ENCODE peak calls at places on chromosomes 5 and 9, in four cellular contexts. One of them, this sample, is unnamed.

GRCh38 chr9:21570643-21571275 is 88.6 kb upstream of the IFNE start:
- DNase-seq in SK-N-SH: no peak
- DNase-seq in HepG2: no peak
- DNase-seq in K562: no peak
- DNase-seq in this sample: no peak

GRCh38 chr5:135242021-135242480 is 157.0 kb downstream of the MACROH2A1 start:
- DNase-seq in K562: no peak
- DNase-seq in HepG2: no peak
- DNase-seq in SK-N-SH: no peak
- DNase-seq in this sample: no peak

GRCh38 chr9:112971415-112971814 is 40.6 kb downstream of the ZNF883 start:
- DNase-seq in SK-N-SH: peak; percentile 35
- DNase-seq in K562: no peak
- DNase-seq in HepG2: peak; percentile 5
- DNase-seq in this sample: peak; percentile 29

GRCh38 chr9:115548826-115549225 is 430.9 kb upstream of the TNC start:
- DNase-seq in SK-N-SH: no peak
- DNase-seq in HepG2: no peak
- DNase-seq in K562: no peak
- DNase-seq in this sample: no peak

GRCh38 chr5:171477101-171477500 is 57.7 kb downstream of the FGF18 start:
- DNase-seq in SK-N-SH: no peak
- DNase-seq in K562: peak; percentile 50
- DNase-seq in HepG2: no peak
- DNase-seq in this sample: no peak

GRCh38 chr9:96080364-96080763 is 204.9 kb downstream of the ERCC6L2 start:
- DNase-seq in HepG2: no peak
- DNase-seq in SK-N-SH: no peak
- DNase-seq in K562: no peak
- DNase-seq in this sample: peak; percentile 65

GRCh38 chr9:84667571-84668203 is 1.8 kb upstream of the NTRK2 start:
- DNase-seq in K562: no peak
- DNase-seq in SK-N-SH: peak; percentile 59
- DNase-seq in HepG2: no peak
- DNase-seq in this sample: no peak

GRCh38 chr5:91189480-91190332 is 193.4 kb downstream of the ARRDC3 start:
- DNase-seq in K562: no peak
- DNase-seq in HepG2: peak; percentile 3
- DNase-seq in SK-N-SH: no peak
- DNase-seq in this sample: peak; percentile 28

GRCh38 chr5:72507360-72508238 is at the start of gene ZNF366:
- DNase-seq in K562: no peak
- DNase-seq in SK-N-SH: no peak
- DNase-seq in HepG2: no peak
- DNase-seq in this sample: no peak

GRCh38 chr5:72511371-72512178 is 4.4 kb upstream of the ZNF366 start:
- DNase-seq in K562: no peak
- DNase-seq in HepG2: no peak
- DNase-seq in SK-N-SH: no peak
- DNase-seq in this sample: no peak

GRCh38 chr5:72510610-72511121 is 3.5 kb upstream of the ZNF366 start:
- DNase-seq in HepG2: no peak
- DNase-seq in K562: no peak
- DNase-seq in SK-N-SH: no peak
- DNase-seq in this sample: no peak

GRCh38 chr5:72508241-72509170 is 1.3 kb upstream of the ZNF366 start:
- DNase-seq in SK-N-SH: no peak
- DNase-seq in HepG2: no peak
- DNase-seq in K562: no peak
- DNase-seq in this sample: no peak

GRCh38 chr5:72509401-72509800 is 2.2 kb upstream of the ZNF366 start:
- DNase-seq in K562: no peak
- DNase-seq in SK-N-SH: no peak
- DNase-seq in HepG2: no peak
- DNase-seq in this sample: no peak
- TF ChIP-seq ELF1 in K562: no peak
- TF ChIP-seq ELF1 in SK-N-SH: no peak
- TF ChIP-seq ELF1 in HepG2: no peak
- TF ChIP-seq ELF1 in this sample: no peak

GRCh38 chr9:120394058-120394669 is 185.8 kb downstream of the CDK5RAP2 start:
- DNase-seq in HepG2: peak; percentile 27
- DNase-seq in SK-N-SH: no peak
- DNase-seq in K562: no peak
- DNase-seq in this sample: no peak

GRCh38 chr9:120392245-120392644 is 187.7 kb downstream of the CDK5RAP2 start:
- DNase-seq in HepG2: no peak
- DNase-seq in SK-N-SH: no peak
- DNase-seq in K562: no peak
- DNase-seq in this sample: no peak

GRCh38 chr9:120393386-120394057 is 186.4 kb downstream of the CDK5RAP2 start:
- DNase-seq in HepG2: no peak
- DNase-seq in SK-N-SH: no peak
- DNase-seq in K562: no peak
- DNase-seq in this sample: no peak

GRCh38 chr9:120391691-120392090 is 188.3 kb downstream of the CDK5RAP2 start:
- DNase-seq in HepG2: no peak
- DNase-seq in K562: no peak
- DNase-seq in SK-N-SH: no peak
- DNase-seq in this sample: no peak

DNA sequence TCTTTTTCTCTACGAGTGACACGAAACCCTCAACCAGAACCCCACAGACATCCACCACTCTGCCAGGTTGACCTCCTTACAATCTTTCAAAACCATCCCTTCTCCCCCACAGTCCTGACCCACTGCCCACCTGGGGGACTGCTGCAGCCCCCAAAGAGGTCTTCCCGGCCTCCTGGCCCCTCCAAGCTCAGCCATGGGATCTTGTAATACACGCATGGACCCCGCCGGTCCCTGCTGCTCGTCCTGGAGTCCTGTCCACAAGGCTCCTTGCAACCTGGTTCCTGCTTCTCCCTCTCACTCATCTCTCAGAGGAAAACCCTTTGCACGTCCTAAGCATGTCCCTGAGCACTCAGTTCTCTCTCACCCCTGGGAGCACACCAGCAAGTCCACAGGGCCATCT is 187.3 kb downstream of the CDK5RAP2 start:
- DNase-seq in SK-N-SH: no peak
- DNase-seq in HepG2: no peak
- DNase-seq in K562: no peak
- DNase-seq in this sample: no peak
- TF ChIP-seq RAD21 in SK-N-SH: no peak
- TF ChIP-seq RAD21 in HepG2: no peak
- TF ChIP-seq RAD21 in K562: no peak
- TF ChIP-seq RAD21 in this sample: no peak

GRCh38 chr9:80059191-80059590 is 487.4 kb downstream of the TLE4 start:
- DNase-seq in K562: no peak
- DNase-seq in SK-N-SH: no peak
- DNase-seq in HepG2: no peak
- DNase-seq in this sample: no peak

GRCh38 chr9:80061096-80061495 is 489.3 kb downstream of the TLE4 start:
- DNase-seq in SK-N-SH: no peak
- DNase-seq in HepG2: no peak
- DNase-seq in K562: no peak
- DNase-seq in this sample: no peak

GRCh38 chr9:80059979-80060378 is 488.2 kb downstream of the TLE4 start:
- DNase-seq in HepG2: no peak
- DNase-seq in SK-N-SH: no peak
- DNase-seq in K562: no peak
- DNase-seq in this sample: no peak

GRCh38 chr9:80061940-80062339 is 490.2 kb downstream of the TLE4 start:
- DNase-seq in SK-N-SH: no peak
- DNase-seq in HepG2: no peak
- DNase-seq in K562: no peak
- DNase-seq in this sample: no peak

GRCh38 chr9:80062581-80062980 is 490.8 kb downstream of the TLE4 start:
- DNase-seq in HepG2: no peak
- DNase-seq in K562: no peak
- DNase-seq in SK-N-SH: no peak
- DNase-seq in this sample: no peak
- TF ChIP-seq ELF1 in HepG2: no peak
- TF ChIP-seq ELF1 in K562: no peak
- TF ChIP-seq ELF1 in SK-N-SH: no peak
- TF ChIP-seq ELF1 in this sample: no peak

GRCh38 chr5:173637340-173637739 is 20.9 kb upstream of the BOD1 start:
- DNase-seq in SK-N-SH: peak; percentile 28
- DNase-seq in K562: no peak
- DNase-seq in HepG2: no peak
- DNase-seq in this sample: no peak
- TF ChIP-seq RAD21 in SK-N-SH: no peak
- TF ChIP-seq RAD21 in K562: no peak
- TF ChIP-seq RAD21 in HepG2: no peak
- TF ChIP-seq RAD21 in this sample: no peak

GRCh38 chr5:37424441-37424840 is 45.3 kb downstream of the WDR70 start:
- DNase-seq in SK-N-SH: no peak
- DNase-seq in K562: no peak
- DNase-seq in HepG2: no peak
- DNase-seq in this sample: no peak

DNA sequence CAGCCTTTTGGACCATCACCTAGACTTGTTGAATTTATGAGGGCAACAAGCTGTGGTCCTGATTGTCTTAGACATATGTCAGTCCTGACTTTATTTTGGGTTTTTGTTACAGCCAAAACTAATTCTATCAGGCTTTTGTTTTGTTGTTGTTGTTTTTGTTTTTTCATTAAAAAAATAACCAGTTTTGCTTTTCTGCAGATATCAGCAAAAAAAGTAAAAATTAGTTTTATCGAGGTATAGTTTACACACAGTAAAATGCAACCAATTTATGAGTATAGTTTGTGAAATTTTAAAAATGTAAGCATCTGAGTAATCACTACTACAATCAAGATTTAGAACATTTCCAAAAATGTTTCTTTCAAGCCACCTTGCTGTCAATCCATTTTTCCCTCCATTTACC is 48.9 kb downstream of the WDR70 start:
- DNase-seq in K562: no peak
- DNase-seq in HepG2: no peak
- DNase-seq in SK-N-SH: no peak
- DNase-seq in this sample: no peak
- TF ChIP-seq ELF1 in K562: no peak
- TF ChIP-seq ELF1 in HepG2: no peak
- TF ChIP-seq ELF1 in SK-N-SH: no peak
- TF ChIP-seq ELF1 in this sample: no peak

GRCh38 chr9:2313512-2313911 is 298.4 kb downstream of the SMARCA2 start:
- DNase-seq in HepG2: no peak
- DNase-seq in SK-N-SH: no peak
- DNase-seq in K562: no peak
- DNase-seq in this sample: no peak
- TF ChIP-seq RAD21 in HepG2: no peak
- TF ChIP-seq RAD21 in SK-N-SH: no peak
- TF ChIP-seq RAD21 in K562: no peak
- TF ChIP-seq RAD21 in this sample: no peak